ENCODE peak calls at places on chromosomes 13 and 19, in nine cellular contexts. One of them, this sample, is unnamed.

GRCh38 chr19:36489139-36489919 is at the start of gene ZNF566:
- DNase-seq in HCT116: peak
- DNase-seq in GM12878: peak
- DNase-seq in HepG2: peak
- DNase-seq in GM23338: peak
- DNase-seq in Panc1: peak
- DNase-seq in K562: peak
- DNase-seq in SK-N-SH: peak
- DNase-seq in HL-60: peak
- DNase-seq in this sample: peak

GRCh38 chr19:17794731-17795494 is at the start of gene B3GNT3:
- DNase-seq in HCT116: peak
- DNase-seq in GM12878: no peak
- DNase-seq in HepG2: peak
- DNase-seq in GM23338: peak
- DNase-seq in Panc1: no peak
- DNase-seq in K562: peak
- DNase-seq in SK-N-SH: no peak
- DNase-seq in HL-60: peak
- DNase-seq in this sample: peak

GRCh38 chr13:113968463-113969310 is 5.2 kb downstream of the C13orf46 start:
- DNase-seq in HCT116: no peak
- DNase-seq in GM12878: no peak
- DNase-seq in HepG2: no peak
- DNase-seq in GM23338: no peak
- DNase-seq in Panc1: no peak
- DNase-seq in K562: no peak
- DNase-seq in SK-N-SH: no peak
- DNase-seq in HL-60: no peak
- DNase-seq in this sample: no peak

GRCh38 chr19:46737275-46737654 is 8.6 kb upstream of the FKRP start:
- DNase-seq in HCT116: no peak
- DNase-seq in GM12878: no peak
- DNase-seq in HepG2: no peak
- DNase-seq in GM23338: no peak
- DNase-seq in Panc1: no peak
- DNase-seq in K562: peak
- DNase-seq in SK-N-SH: no peak
- DNase-seq in HL-60: no peak
- DNase-seq in this sample: no peak

GRCh38 chr13:114068723-114069322 is 63.6 kb downstream of the RASA3 start:
- DNase-seq in HCT116: no peak
- DNase-seq in GM12878: no peak
- DNase-seq in HepG2: no peak
- DNase-seq in GM23338: no peak
- DNase-seq in Panc1: no peak
- DNase-seq in K562: no peak
- DNase-seq in SK-N-SH: no peak
- DNase-seq in HL-60: peak
- DNase-seq in this sample: peak

GRCh38 chr13:82702513-82702912 is 1179.8 kb downstream of the SLITRK1 start:
- DNase-seq in HCT116: no peak
- DNase-seq in GM12878: no peak
- DNase-seq in HepG2: no peak
- DNase-seq in GM23338: no peak
- DNase-seq in Panc1: no peak
- DNase-seq in K562: no peak
- DNase-seq in SK-N-SH: no peak
- DNase-seq in HL-60: no peak
- DNase-seq in this sample: no peak

GRCh38 chr19:50874185-50874584 is 946 bp downstream of the KLK2 start:
- DNase-seq in HCT116: no peak
- DNase-seq in GM12878: no peak
- DNase-seq in HepG2: no peak
- DNase-seq in GM23338: no peak
- DNase-seq in Panc1: no peak
- DNase-seq in K562: no peak
- DNase-seq in SK-N-SH: no peak
- DNase-seq in HL-60: no peak
- DNase-seq in this sample: no peak

GRCh38 chr13:93036380-93036779 is 190.2 kb upstream of the GPC6 start:
- DNase-seq in HCT116: no peak
- DNase-seq in GM12878: no peak
- DNase-seq in HepG2: no peak
- DNase-seq in GM23338: no peak
- DNase-seq in Panc1: no peak
- DNase-seq in K562: no peak
- DNase-seq in SK-N-SH: no peak
- DNase-seq in HL-60: no peak
- DNase-seq in this sample: no peak

GRCh38 chr13:56335775-56336174 is 804.9 kb upstream of the PRR20A start:
- DNase-seq in HCT116: no peak
- DNase-seq in GM12878: no peak
- DNase-seq in HepG2: no peak
- DNase-seq in GM23338: no peak
- DNase-seq in Panc1: no peak
- DNase-seq in K562: no peak
- DNase-seq in SK-N-SH: no peak
- DNase-seq in HL-60: no peak
- DNase-seq in this sample: no peak

GRCh38 chr13:39510296-39510695 is 92.7 kb downstream of the LHFPL6 start:
- DNase-seq in HCT116: no peak
- DNase-seq in GM12878: peak
- DNase-seq in HepG2: no peak
- DNase-seq in GM23338: no peak
- DNase-seq in Panc1: no peak
- DNase-seq in K562: no peak
- DNase-seq in SK-N-SH: no peak
- DNase-seq in HL-60: no peak
- DNase-seq in this sample: no peak

GRCh38 chr19:56642711-56643459 is at the start of gene SMIM17:
- DNase-seq in HCT116: no peak
- DNase-seq in GM12878: no peak
- DNase-seq in HepG2: no peak
- DNase-seq in GM23338: no peak
- DNase-seq in Panc1: no peak
- DNase-seq in K562: no peak
- DNase-seq in SK-N-SH: peak
- DNase-seq in HL-60: no peak
- DNase-seq in this sample: no peak

GRCh38 chr19:45985321-45985720 is 9.9 kb upstream of the CCDC61 start:
- DNase-seq in HCT116: no peak
- DNase-seq in GM12878: no peak
- DNase-seq in HepG2: no peak
- DNase-seq in GM23338: no peak
- DNase-seq in Panc1: no peak
- DNase-seq in K562: no peak
- DNase-seq in SK-N-SH: no peak
- DNase-seq in HL-60: no peak
- DNase-seq in this sample: no peak

GRCh38 chr19:5988520-5989387 is 10.8 kb upstream of the RANBP3 start:
- DNase-seq in HCT116: no peak
- DNase-seq in GM12878: no peak
- DNase-seq in HepG2: no peak
- DNase-seq in GM23338: no peak
- DNase-seq in Panc1: no peak
- DNase-seq in K562: peak
- DNase-seq in SK-N-SH: no peak
- DNase-seq in HL-60: no peak
- DNase-seq in this sample: no peak

GRCh38 chr19:20840371-20840770 is 64.3 kb downstream of the ZNF66 start:
- DNase-seq in HCT116: no peak
- DNase-seq in GM12878: no peak
- DNase-seq in HepG2: no peak
- DNase-seq in GM23338: no peak
- DNase-seq in Panc1: no peak
- DNase-seq in K562: no peak
- DNase-seq in SK-N-SH: no peak
- DNase-seq in HL-60: no peak
- DNase-seq in this sample: no peak

DNA sequence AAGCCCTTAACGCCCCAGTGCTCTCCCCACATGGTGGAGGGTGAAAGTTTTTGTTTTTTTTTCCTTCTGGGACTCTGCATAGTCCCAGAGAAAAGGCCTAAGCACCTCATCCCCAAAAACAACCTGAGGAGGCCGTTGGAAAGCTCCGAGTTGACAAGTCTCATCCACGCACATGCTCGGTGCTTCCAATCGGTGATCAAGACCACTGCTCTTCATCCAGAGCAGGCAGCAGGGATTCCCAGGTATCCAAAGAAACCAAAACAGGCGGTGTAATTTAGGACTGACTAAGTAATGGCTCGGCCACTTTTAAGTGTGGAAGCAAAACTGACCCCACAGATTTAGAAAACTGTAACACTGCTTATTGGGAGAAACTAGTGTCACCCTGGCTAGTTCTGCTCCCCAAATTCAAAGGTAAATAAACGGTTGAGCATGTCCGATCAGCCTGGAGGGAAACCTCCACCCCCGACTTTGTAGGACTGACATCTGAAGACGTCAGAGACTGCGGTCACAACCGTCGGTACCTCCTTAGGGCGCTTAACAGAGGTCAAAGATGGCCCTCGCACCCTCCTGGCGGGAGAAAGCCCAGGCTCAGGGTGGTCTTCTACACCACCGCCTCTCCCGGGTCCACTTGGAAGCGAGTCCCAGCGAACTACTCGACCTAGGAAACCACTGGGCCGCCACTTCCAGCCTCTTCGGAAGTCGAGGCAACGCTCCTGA is 997 bp upstream of the ZNF446 start:
- DNase-seq in HCT116: no peak
- DNase-seq in GM12878: no peak
- DNase-seq in HepG2: no peak
- DNase-seq in GM23338: no peak
- DNase-seq in Panc1: no peak
- DNase-seq in K562: peak
- DNase-seq in SK-N-SH: no peak
- DNase-seq in HL-60: no peak
- DNase-seq in this sample: no peak
- TF ChIP-seq REST in HCT116: no peak
- TF ChIP-seq REST in GM12878: no peak
- TF ChIP-seq REST in HepG2: no peak
- TF ChIP-seq REST in GM23338: no peak
- TF ChIP-seq REST in Panc1: no peak
- TF ChIP-seq REST in K562: no peak
- TF ChIP-seq REST in SK-N-SH: no peak
- TF ChIP-seq REST in HL-60: no peak
- TF ChIP-seq REST in this sample: no peak

GRCh38 chr13:27183561-27184147 is 12.0 kb upstream of the USP12 start:
- DNase-seq in HCT116: no peak
- DNase-seq in GM12878: no peak
- DNase-seq in HepG2: no peak
- DNase-seq in GM23338: no peak
- DNase-seq in Panc1: no peak
- DNase-seq in K562: no peak
- DNase-seq in SK-N-SH: no peak
- DNase-seq in HL-60: no peak
- DNase-seq in this sample: no peak

GRCh38 chr13:27186295-27186694 is 14.7 kb upstream of the USP12 start:
- DNase-seq in HCT116: no peak
- DNase-seq in GM12878: no peak
- DNase-seq in HepG2: no peak
- DNase-seq in GM23338: no peak
- DNase-seq in Panc1: no peak
- DNase-seq in K562: no peak
- DNase-seq in SK-N-SH: no peak
- DNase-seq in HL-60: no peak
- DNase-seq in this sample: no peak

GRCh38 chr13:27177852-27178251 is 6.2 kb upstream of the USP12 start:
- DNase-seq in HCT116: no peak
- DNase-seq in GM12878: no peak
- DNase-seq in HepG2: no peak
- DNase-seq in GM23338: peak
- DNase-seq in Panc1: no peak
- DNase-seq in K562: no peak
- DNase-seq in SK-N-SH: no peak
- DNase-seq in HL-60: no peak
- DNase-seq in this sample: no peak

GRCh38 chr13:27182054-27182453 is 10.4 kb upstream of the USP12 start:
- DNase-seq in HCT116: no peak
- DNase-seq in GM12878: no peak
- DNase-seq in HepG2: no peak
- DNase-seq in GM23338: no peak
- DNase-seq in Panc1: no peak
- DNase-seq in K562: no peak
- DNase-seq in SK-N-SH: no peak
- DNase-seq in HL-60: no peak
- DNase-seq in this sample: no peak

GRCh38 chr13:27182844-27183497 is 11.4 kb upstream of the USP12 start:
- DNase-seq in HCT116: peak
- DNase-seq in GM12878: no peak
- DNase-seq in HepG2: peak
- DNase-seq in GM23338: no peak
- DNase-seq in Panc1: peak
- DNase-seq in K562: peak
- DNase-seq in SK-N-SH: no peak
- DNase-seq in HL-60: no peak
- DNase-seq in this sample: peak
- TF ChIP-seq REST in HCT116: no peak
- TF ChIP-seq REST in GM12878: no peak
- TF ChIP-seq REST in HepG2: no peak
- TF ChIP-seq REST in GM23338: no peak
- TF ChIP-seq REST in Panc1: no peak
- TF ChIP-seq REST in K562: no peak
- TF ChIP-seq REST in SK-N-SH: no peak
- TF ChIP-seq REST in HL-60: no peak
- TF ChIP-seq REST in this sample: no peak

GRCh38 chr19:54366811-54367210 is 2.1 kb upstream of the LAIR1 start:
- DNase-seq in HCT116: no peak
- DNase-seq in GM12878: no peak
- DNase-seq in HepG2: no peak
- DNase-seq in GM23338: no peak
- DNase-seq in Panc1: no peak
- DNase-seq in K562: no peak
- DNase-seq in SK-N-SH: no peak
- DNase-seq in HL-60: no peak
- DNase-seq in this sample: no peak
- TF ChIP-seq REST in HCT116: no peak
- TF ChIP-seq REST in GM12878: no peak
- TF ChIP-seq REST in HepG2: no peak
- TF ChIP-seq REST in GM23338: no peak
- TF ChIP-seq REST in Panc1: no peak
- TF ChIP-seq REST in K562: no peak
- TF ChIP-seq REST in SK-N-SH: no peak
- TF ChIP-seq REST in HL-60: no peak
- TF ChIP-seq REST in this sample: no peak

GRCh38 chr13:104779311-104779710 is 1713.1 kb upstream of the SLC10A2 start:
- DNase-seq in HCT116: no peak
- DNase-seq in GM12878: no peak
- DNase-seq in HepG2: no peak
- DNase-seq in GM23338: peak
- DNase-seq in Panc1: no peak
- DNase-seq in K562: no peak
- DNase-seq in SK-N-SH: no peak
- DNase-seq in HL-60: no peak
- DNase-seq in this sample: no peak

GRCh38 chr13:104769520-104769919 is 1703.3 kb upstream of the SLC10A2 start:
- DNase-seq in HCT116: no peak
- DNase-seq in GM12878: no peak
- DNase-seq in HepG2: no peak
- DNase-seq in GM23338: no peak
- DNase-seq in Panc1: no peak
- DNase-seq in K562: no peak
- DNase-seq in SK-N-SH: no peak
- DNase-seq in HL-60: no peak
- DNase-seq in this sample: no peak

GRCh38 chr13:104773775-104774174 is 1707.6 kb upstream of the SLC10A2 start:
- DNase-seq in HCT116: peak
- DNase-seq in GM12878: peak
- DNase-seq in HepG2: peak
- DNase-seq in GM23338: peak
- DNase-seq in Panc1: no peak
- DNase-seq in K562: peak
- DNase-seq in SK-N-SH: peak
- DNase-seq in HL-60: peak
- DNase-seq in this sample: peak
- TF ChIP-seq REST in HCT116: no peak
- TF ChIP-seq REST in GM12878: no peak
- TF ChIP-seq REST in HepG2: no peak
- TF ChIP-seq REST in GM23338: no peak
- TF ChIP-seq REST in Panc1: no peak
- TF ChIP-seq REST in K562: no peak
- TF ChIP-seq REST in SK-N-SH: no peak
- TF ChIP-seq REST in HL-60: no peak
- TF ChIP-seq REST in this sample: no peak

This sample was measured in A549.